ENCODE peak calls at places on chromosomes 6 and 20, in eight cellular contexts. One of them, this sample, is unnamed.

GRCh38 chr20:9185511-9185910 is 116.6 kb downstream of the PLCB4 start:
- DNase-seq in lower leg skin: no peak
- DNase-seq in suprapubic skin: no peak
- DNase-seq in RWPE2: no peak
- DNase-seq in cardiac muscle cell: no peak
- DNase-seq in transverse colon: no peak
- DNase-seq in stomach: no peak
- DNase-seq in heart right ventricle: no peak
- DNase-seq in this sample: no peak

GRCh38 chr20:24470031-24470781 is 777 bp downstream of the SYNDIG1 start:
- DNase-seq in heart right ventricle: peak; percentile 21
- DNase-seq in cardiac muscle cell: peak; percentile 54
- DNase-seq in suprapubic skin: no peak
- DNase-seq in lower leg skin: no peak
- DNase-seq in RWPE2: no peak
- DNase-seq in transverse colon: no peak
- DNase-seq in stomach: no peak
- DNase-seq in this sample: no peak

GRCh38 chr6:30725713-30726505 is 5.8 kb downstream of the TUBB start:
- DNase-seq in lower leg skin: no peak
- DNase-seq in cardiac muscle cell: no peak
- DNase-seq in suprapubic skin: no peak
- DNase-seq in stomach: no peak
- DNase-seq in heart right ventricle: no peak
- DNase-seq in transverse colon: no peak
- DNase-seq in RWPE2: no peak
- DNase-seq in this sample: no peak

GRCh38 chr6:90835584-90836212 is 248.8 kb upstream of the MAP3K7 start:
- DNase-seq in RWPE2: no peak
- DNase-seq in cardiac muscle cell: no peak
- DNase-seq in suprapubic skin: no peak
- DNase-seq in heart right ventricle: no peak
- DNase-seq in transverse colon: peak; percentile 17
- DNase-seq in stomach: peak; percentile 77
- DNase-seq in lower leg skin: no peak
- DNase-seq in this sample: no peak

GRCh38 chr20:63102720-63103375 is 96.1 kb upstream of the BHLHE23 start:
- DNase-seq in stomach: peak; percentile 29
- DNase-seq in RWPE2: peak; percentile 84
- DNase-seq in heart right ventricle: peak; percentile 39
- DNase-seq in lower leg skin: no peak
- DNase-seq in suprapubic skin: peak; percentile 80
- DNase-seq in cardiac muscle cell: no peak
- DNase-seq in transverse colon: peak; percentile 44
- DNase-seq in this sample: no peak

GRCh38 chr6:36301781-36302180 is 31.9 kb downstream of the PNPLA1 start:
- DNase-seq in suprapubic skin: no peak
- DNase-seq in cardiac muscle cell: no peak
- DNase-seq in stomach: no peak
- DNase-seq in transverse colon: no peak
- DNase-seq in RWPE2: no peak
- DNase-seq in lower leg skin: no peak
- DNase-seq in heart right ventricle: no peak
- DNase-seq in this sample: no peak

GRCh38 chr6:137589067-137589848 is 95.1 kb upstream of the OLIG3 start:
- DNase-seq in cardiac muscle cell: peak; percentile 7
- DNase-seq in lower leg skin: peak; percentile 49
- DNase-seq in stomach: peak; percentile 52
- DNase-seq in suprapubic skin: no peak
- DNase-seq in heart right ventricle: no peak
- DNase-seq in RWPE2: no peak
- DNase-seq in transverse colon: no peak
- DNase-seq in this sample: peak; percentile 13

GRCh38 chr20:13800728-13801134 is 15.9 kb downstream of the NDUFAF5 start:
- DNase-seq in suprapubic skin: peak; percentile 82
- DNase-seq in RWPE2: peak; percentile 91
- DNase-seq in lower leg skin: peak; percentile 82
- DNase-seq in cardiac muscle cell: peak; percentile 30
- DNase-seq in heart right ventricle: peak; percentile 90
- DNase-seq in transverse colon: peak; percentile 66
- DNase-seq in stomach: peak; percentile 88
- DNase-seq in this sample: peak; percentile 67

GRCh38 chr6:16205377-16206144 is 32.8 kb upstream of the GMPR start:
- DNase-seq in cardiac muscle cell: no peak
- DNase-seq in RWPE2: no peak
- DNase-seq in lower leg skin: no peak
- DNase-seq in transverse colon: no peak
- DNase-seq in heart right ventricle: no peak
- DNase-seq in stomach: no peak
- DNase-seq in suprapubic skin: no peak
- DNase-seq in this sample: peak; percentile 92

GRCh38 chr20:45836841-45837240 is 3.2 kb downstream of the SNX21 start:
- DNase-seq in cardiac muscle cell: no peak
- DNase-seq in lower leg skin: no peak
- DNase-seq in suprapubic skin: no peak
- DNase-seq in transverse colon: no peak
- DNase-seq in stomach: no peak
- DNase-seq in heart right ventricle: no peak
- DNase-seq in RWPE2: no peak
- DNase-seq in this sample: no peak

GRCh38 chr6:149484733-149485700 is at the start of gene ZC3H12D:
- DNase-seq in heart right ventricle: peak; percentile 65
- DNase-seq in transverse colon: peak; percentile 84
- DNase-seq in cardiac muscle cell: no peak
- DNase-seq in RWPE2: no peak
- DNase-seq in stomach: peak; percentile 59
- DNase-seq in lower leg skin: peak; percentile 45
- DNase-seq in suprapubic skin: peak; percentile 84
- DNase-seq in this sample: peak; percentile 11

GRCh38 chr6:37173573-37174195 is 3.7 kb downstream of the PIM1 start:
- DNase-seq in lower leg skin: no peak
- DNase-seq in RWPE2: no peak
- DNase-seq in cardiac muscle cell: no peak
- DNase-seq in stomach: no peak
- DNase-seq in suprapubic skin: no peak
- DNase-seq in heart right ventricle: no peak
- DNase-seq in transverse colon: no peak
- DNase-seq in this sample: no peak

GRCh38 chr6:105884426-105884825 is 201.7 kb upstream of the PRDM1 start:
- DNase-seq in cardiac muscle cell: no peak
- DNase-seq in transverse colon: no peak
- DNase-seq in lower leg skin: no peak
- DNase-seq in RWPE2: no peak
- DNase-seq in stomach: no peak
- DNase-seq in suprapubic skin: no peak
- DNase-seq in heart right ventricle: no peak
- DNase-seq in this sample: no peak

GRCh38 chr6:17986656-17987575 is 519 bp downstream of the KIF13A start:
- DNase-seq in cardiac muscle cell: peak; percentile 70
- DNase-seq in stomach: peak; percentile 52
- DNase-seq in heart right ventricle: peak; percentile 67
- DNase-seq in RWPE2: peak; percentile 67
- DNase-seq in lower leg skin: peak; percentile 57
- DNase-seq in transverse colon: peak; percentile 63
- DNase-seq in suprapubic skin: peak; percentile 88
- DNase-seq in this sample: no peak

GRCh38 chr6:145623231-145623630 is 112.1 kb downstream of the EPM2A start:
- DNase-seq in suprapubic skin: no peak
- DNase-seq in stomach: no peak
- DNase-seq in transverse colon: no peak
- DNase-seq in RWPE2: no peak
- DNase-seq in heart right ventricle: no peak
- DNase-seq in cardiac muscle cell: no peak
- DNase-seq in lower leg skin: no peak
- DNase-seq in this sample: no peak

GRCh38 chr20:38471987-38472512 is 593 bp upstream of the RALGAPB start:
- DNase-seq in transverse colon: no peak
- DNase-seq in stomach: no peak
- DNase-seq in suprapubic skin: no peak
- DNase-seq in lower leg skin: no peak
- DNase-seq in cardiac muscle cell: peak; percentile 8
- DNase-seq in heart right ventricle: no peak
- DNase-seq in RWPE2: no peak
- DNase-seq in this sample: no peak

GRCh38 chr6:21587182-21587924 is 6.2 kb upstream of the SOX4 start:
- DNase-seq in suprapubic skin: peak; percentile 87
- DNase-seq in heart right ventricle: peak; percentile 62
- DNase-seq in transverse colon: peak; percentile 72
- DNase-seq in stomach: peak; percentile 67
- DNase-seq in cardiac muscle cell: peak; percentile 77
- DNase-seq in RWPE2: no peak
- DNase-seq in lower leg skin: peak; percentile 56
- DNase-seq in this sample: no peak

GRCh38 chr20:676315-676937 is 824 bp upstream of the SCRT2 start:
- DNase-seq in lower leg skin: no peak
- DNase-seq in stomach: no peak
- DNase-seq in heart right ventricle: no peak
- DNase-seq in suprapubic skin: no peak
- DNase-seq in RWPE2: no peak
- DNase-seq in transverse colon: peak; percentile 21
- DNase-seq in cardiac muscle cell: no peak
- DNase-seq in this sample: no peak

GRCh38 chr6:2970753-2971419 is 481 bp downstream of the SERPINB6 start:
- DNase-seq in suprapubic skin: peak; percentile 85
- DNase-seq in heart right ventricle: peak; percentile 85
- DNase-seq in cardiac muscle cell: peak; percentile 60
- DNase-seq in transverse colon: peak; percentile 80
- DNase-seq in stomach: peak; percentile 78
- DNase-seq in lower leg skin: no peak
- DNase-seq in RWPE2: no peak
- DNase-seq in this sample: no peak

GRCh38 chr6:134065706-134066105 is 13.3 kb upstream of the SLC2A12 start:
- DNase-seq in transverse colon: no peak
- DNase-seq in heart right ventricle: no peak
- DNase-seq in RWPE2: no peak
- DNase-seq in suprapubic skin: no peak
- DNase-seq in lower leg skin: no peak
- DNase-seq in stomach: no peak
- DNase-seq in cardiac muscle cell: peak; percentile 24
- DNase-seq in this sample: no peak

GRCh38 chr6:141562181-141562800 is 570.4 kb upstream of the GJE1 start:
- DNase-seq in cardiac muscle cell: peak; percentile 41
- DNase-seq in heart right ventricle: peak; percentile 49
- DNase-seq in lower leg skin: no peak
- DNase-seq in stomach: no peak
- DNase-seq in transverse colon: peak; percentile 9
- DNase-seq in RWPE2: no peak
- DNase-seq in suprapubic skin: no peak
- DNase-seq in this sample: no peak

GRCh38 chr6:79038061-79038460 is 40.0 kb downstream of the PHIP start:
- DNase-seq in lower leg skin: no peak
- DNase-seq in transverse colon: no peak
- DNase-seq in RWPE2: no peak
- DNase-seq in suprapubic skin: no peak
- DNase-seq in heart right ventricle: no peak
- DNase-seq in stomach: no peak
- DNase-seq in cardiac muscle cell: no peak
- DNase-seq in this sample: no peak

GRCh38 chr20:46400828-46401477 is 5.5 kb downstream of the ELMO2 start:
- DNase-seq in transverse colon: no peak
- DNase-seq in RWPE2: peak; percentile 11
- DNase-seq in cardiac muscle cell: no peak
- DNase-seq in lower leg skin: no peak
- DNase-seq in heart right ventricle: no peak
- DNase-seq in stomach: no peak
- DNase-seq in suprapubic skin: no peak
- DNase-seq in this sample: peak; percentile 20

GRCh38 chr6:44481056-44481455 is 93.5 kb downstream of the CDC5L start:
- DNase-seq in stomach: no peak
- DNase-seq in transverse colon: no peak
- DNase-seq in RWPE2: no peak
- DNase-seq in suprapubic skin: no peak
- DNase-seq in cardiac muscle cell: no peak
- DNase-seq in lower leg skin: no peak
- DNase-seq in heart right ventricle: no peak
- DNase-seq in this sample: no peak
- H3K4me3 ChIP-seq in stomach: no peak overlapping the region
- H3K4me3 ChIP-seq in transverse colon: no peak overlapping the region
- H3K4me3 ChIP-seq in RWPE2: no peak overlapping the region
- H3K4me3 ChIP-seq in suprapubic skin: no peak overlapping the region
- H3K4me3 ChIP-seq in cardiac muscle cell: no peak overlapping the region
- H3K4me3 ChIP-seq in lower leg skin: no peak overlapping the region
- H3K4me3 ChIP-seq in heart right ventricle: no peak overlapping the region
- H3K4me3 ChIP-seq in this sample: no peak overlapping the region

GRCh38 chr6:99431901-99432300 is 6.8 kb upstream of the PNISR start:
- DNase-seq in lower leg skin: no peak
- DNase-seq in cardiac muscle cell: no peak
- DNase-seq in heart right ventricle: no peak
- DNase-seq in transverse colon: no peak
- DNase-seq in suprapubic skin: no peak
- DNase-seq in stomach: no peak
- DNase-seq in RWPE2: no peak
- DNase-seq in this sample: no peak

GRCh38 chr6:99432877-99433276 is 7.8 kb upstream of the PNISR start:
- DNase-seq in stomach: no peak
- DNase-seq in lower leg skin: no peak
- DNase-seq in cardiac muscle cell: no peak
- DNase-seq in suprapubic skin: no peak
- DNase-seq in RWPE2: no peak
- DNase-seq in transverse colon: no peak
- DNase-seq in heart right ventricle: no peak
- DNase-seq in this sample: no peak

GRCh38 chr6:99434702-99435530 is 9.8 kb upstream of the PNISR start:
- DNase-seq in cardiac muscle cell: peak; percentile 20
- DNase-seq in heart right ventricle: no peak
- DNase-seq in stomach: no peak
- DNase-seq in transverse colon: no peak
- DNase-seq in suprapubic skin: no peak
- DNase-seq in lower leg skin: no peak
- DNase-seq in RWPE2: no peak
- DNase-seq in this sample: no peak
- TF ChIP-seq CTCF in cardiac muscle cell: peak; percentile 60
- TF ChIP-seq CTCF in heart right ventricle: peak; percentile 72
- TF ChIP-seq CTCF in stomach: peak; percentile 70
- TF ChIP-seq CTCF in transverse colon: peak; percentile 81
- TF ChIP-seq CTCF in suprapubic skin: no peak
- TF ChIP-seq CTCF in lower leg skin: no peak
- TF ChIP-seq CTCF in RWPE2: peak; percentile 88
- TF ChIP-seq CTCF in this sample: peak; percentile 45

GRCh38 chr6:84768442-84769174 is 4.2 kb upstream of the TBX18 start:
- DNase-seq in transverse colon: no peak
- DNase-seq in suprapubic skin: no peak
- DNase-seq in cardiac muscle cell: no peak
- DNase-seq in stomach: no peak
- DNase-seq in heart right ventricle: no peak
- DNase-seq in RWPE2: no peak
- DNase-seq in lower leg skin: no peak
- DNase-seq in this sample: no peak
- H3K4me3 ChIP-seq in transverse colon: no peak overlapping the region
- H3K4me3 ChIP-seq in suprapubic skin: peak overlapping the region; percentile 3
- H3K4me3 ChIP-seq in cardiac muscle cell: no peak overlapping the region
- H3K4me3 ChIP-seq in stomach: no peak overlapping the region
- H3K4me3 ChIP-seq in heart right ventricle: peak overlapping the region; percentile 23
- H3K4me3 ChIP-seq in RWPE2: no peak overlapping the region
- H3K4me3 ChIP-seq in lower leg skin: no peak overlapping the region
- H3K4me3 ChIP-seq in this sample: peak overlapping the region; percentile 41

DNA sequence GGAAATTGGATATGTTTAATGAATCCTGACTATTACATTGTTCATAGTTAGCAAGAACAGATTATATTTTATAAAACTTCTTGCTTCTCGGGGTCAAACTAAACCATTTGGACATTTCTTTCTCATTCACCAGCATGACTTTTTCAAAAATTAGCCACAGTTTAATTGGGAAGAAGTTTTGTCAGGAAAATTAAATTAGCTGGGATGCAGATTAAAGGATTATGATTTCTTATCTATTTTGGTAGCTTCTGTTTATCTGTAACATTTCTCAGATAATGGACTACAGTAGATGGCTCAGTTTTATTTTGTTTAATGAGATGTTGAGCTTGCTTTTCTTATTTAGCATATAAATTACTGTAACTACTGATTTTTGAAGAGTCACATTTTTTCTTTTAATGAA is 26.4 kb upstream of the TMX4 start:
- DNase-seq in heart right ventricle: no peak
- DNase-seq in cardiac muscle cell: no peak
- DNase-seq in transverse colon: no peak
- DNase-seq in suprapubic skin: no peak
- DNase-seq in RWPE2: no peak
- DNase-seq in lower leg skin: no peak
- DNase-seq in stomach: no peak
- DNase-seq in this sample: no peak
- TF ChIP-seq CTCF in heart right ventricle: no peak
- TF ChIP-seq CTCF in cardiac muscle cell: no peak
- TF ChIP-seq CTCF in transverse colon: no peak
- TF ChIP-seq CTCF in suprapubic skin: no peak
- TF ChIP-seq CTCF in RWPE2: no peak
- TF ChIP-seq CTCF in lower leg skin: no peak
- TF ChIP-seq CTCF in stomach: no peak
- TF ChIP-seq CTCF in this sample: no peak